ENCODE peak calls at places on chromosome 11, in seven cellular contexts. One of them, this sample, is unnamed.
A peak's percentile ranks its signal among the peaks of the same experiment; 100 is the strongest.

GRCh38 chr11:120343429-120343828 is 7.2 kb downstream of the ARHGEF12 start:
- DNase-seq in HCT116: no peak
- DNase-seq in tibial nerve: no peak
- DNase-seq in adrenal gland: no peak
- DNase-seq in H9: no peak
- DNase-seq in brain microvascular endothelial cell: no peak
- DNase-seq in RWPE1: no peak
- DNase-seq in this sample: peak; percentile 65

GRCh38 chr11:106327134-106327533 is 249.7 kb downstream of the AASDHPPT start:
- DNase-seq in HCT116: no peak
- DNase-seq in RWPE1: no peak
- DNase-seq in H9: peak; percentile 64
- DNase-seq in tibial nerve: no peak
- DNase-seq in brain microvascular endothelial cell: no peak
- DNase-seq in adrenal gland: no peak
- DNase-seq in this sample: no peak

GRCh38 chr11:77152846-77153245 is 24.8 kb downstream of the MYO7A start:
- DNase-seq in RWPE1: no peak
- DNase-seq in H9: no peak
- DNase-seq in brain microvascular endothelial cell: no peak
- DNase-seq in tibial nerve: no peak
- DNase-seq in adrenal gland: no peak
- DNase-seq in HCT116: no peak
- DNase-seq in this sample: no peak

GRCh38 chr11:84414936-84415335 is 1128.8 kb upstream of the CCDC90B start:
- DNase-seq in HCT116: no peak
- DNase-seq in brain microvascular endothelial cell: no peak
- DNase-seq in H9: no peak
- DNase-seq in adrenal gland: no peak
- DNase-seq in tibial nerve: no peak
- DNase-seq in RWPE1: no peak
- DNase-seq in this sample: no peak

GRCh38 chr11:132228756-132229325 is 858.4 kb downstream of the NTM start:
- DNase-seq in tibial nerve: no peak
- DNase-seq in HCT116: no peak
- DNase-seq in RWPE1: no peak
- DNase-seq in brain microvascular endothelial cell: peak; percentile 76
- DNase-seq in adrenal gland: no peak
- DNase-seq in H9: no peak
- DNase-seq in this sample: no peak

GRCh38 chr11:65432133-65432650 is 9.6 kb downstream of the NEAT1 start:
- DNase-seq in tibial nerve: no peak
- DNase-seq in brain microvascular endothelial cell: no peak
- DNase-seq in H9: no peak
- DNase-seq in adrenal gland: no peak
- DNase-seq in RWPE1: no peak
- DNase-seq in HCT116: no peak
- DNase-seq in this sample: no peak

GRCh38 chr11:1373536-1374214 is 16.1 kb upstream of the BRSK2 start:
- DNase-seq in RWPE1: no peak
- DNase-seq in brain microvascular endothelial cell: peak; percentile 7
- DNase-seq in tibial nerve: no peak
- DNase-seq in HCT116: no peak
- DNase-seq in H9: no peak
- DNase-seq in adrenal gland: no peak
- DNase-seq in this sample: no peak

GRCh38 chr11:119726150-119726553 is 2.8 kb downstream of the NECTIN1 start:
- DNase-seq in RWPE1: no peak
- DNase-seq in H9: no peak
- DNase-seq in adrenal gland: no peak
- DNase-seq in HCT116: no peak
- DNase-seq in tibial nerve: no peak
- DNase-seq in brain microvascular endothelial cell: no peak
- DNase-seq in this sample: no peak

GRCh38 chr11:61834278-61835004 is 6.3 kb downstream of the FADS2 start:
- DNase-seq in RWPE1: no peak
- DNase-seq in brain microvascular endothelial cell: peak; percentile 64
- DNase-seq in H9: peak; percentile 90
- DNase-seq in adrenal gland: peak; percentile 92
- DNase-seq in tibial nerve: no peak
- DNase-seq in HCT116: no peak
- DNase-seq in this sample: peak; percentile 89

GRCh38 chr11:69240332-69241074 is 53.5 kb upstream of the MYEOV start:
- DNase-seq in HCT116: peak; percentile 18
- DNase-seq in H9: peak; percentile 35
- DNase-seq in tibial nerve: no peak
- DNase-seq in brain microvascular endothelial cell: no peak
- DNase-seq in RWPE1: no peak
- DNase-seq in adrenal gland: no peak
- DNase-seq in this sample: no peak

GRCh38 chr11:23257088-23257487 is 396.8 kb upstream of the CCDC179 start:
- DNase-seq in RWPE1: no peak
- DNase-seq in tibial nerve: no peak
- DNase-seq in adrenal gland: no peak
- DNase-seq in brain microvascular endothelial cell: no peak
- DNase-seq in H9: no peak
- DNase-seq in HCT116: no peak
- DNase-seq in this sample: no peak

GRCh38 chr11:132024587-132025295 is 654.3 kb downstream of the NTM start:
- DNase-seq in RWPE1: peak; percentile 75
- DNase-seq in H9: no peak
- DNase-seq in HCT116: no peak
- DNase-seq in tibial nerve: no peak
- DNase-seq in brain microvascular endothelial cell: peak; percentile 89
- DNase-seq in adrenal gland: no peak
- DNase-seq in this sample: peak; percentile 22

DNA sequence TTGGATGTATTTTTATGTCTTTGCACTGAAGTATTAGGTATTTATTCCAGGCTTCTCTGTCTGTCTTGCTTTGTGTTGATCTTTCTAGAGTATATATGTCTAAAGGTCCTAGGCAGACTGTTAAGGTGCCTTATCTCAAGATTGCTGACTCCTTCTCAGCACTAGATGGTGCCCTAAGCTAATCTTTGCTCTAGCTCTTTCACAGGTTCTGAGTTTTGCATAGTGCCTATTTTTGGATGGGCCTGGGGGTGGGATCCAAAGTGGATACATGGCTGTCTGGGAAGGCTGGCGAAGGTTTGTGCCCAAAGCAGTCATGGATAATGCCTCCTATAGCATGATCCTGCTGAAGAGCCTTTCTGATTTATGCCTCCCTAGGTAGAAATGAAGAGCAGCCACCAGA is 154.9 kb downstream of the TRPC6 start:
- DNase-seq in adrenal gland: no peak
- DNase-seq in H9: peak; percentile 43
- DNase-seq in HCT116: peak; percentile 29
- DNase-seq in tibial nerve: no peak
- DNase-seq in brain microvascular endothelial cell: peak; percentile 20
- DNase-seq in RWPE1: no peak
- DNase-seq in this sample: no peak
- TF ChIP-seq CTCF in adrenal gland: no peak
- TF ChIP-seq CTCF in H9: peak; percentile 83
- TF ChIP-seq CTCF in HCT116: peak; percentile 63
- TF ChIP-seq CTCF in tibial nerve: no peak
- TF ChIP-seq CTCF in brain microvascular endothelial cell: peak; percentile 72
- TF ChIP-seq CTCF in RWPE1: peak; percentile 36
- TF ChIP-seq CTCF in this sample: no peak

DNA sequence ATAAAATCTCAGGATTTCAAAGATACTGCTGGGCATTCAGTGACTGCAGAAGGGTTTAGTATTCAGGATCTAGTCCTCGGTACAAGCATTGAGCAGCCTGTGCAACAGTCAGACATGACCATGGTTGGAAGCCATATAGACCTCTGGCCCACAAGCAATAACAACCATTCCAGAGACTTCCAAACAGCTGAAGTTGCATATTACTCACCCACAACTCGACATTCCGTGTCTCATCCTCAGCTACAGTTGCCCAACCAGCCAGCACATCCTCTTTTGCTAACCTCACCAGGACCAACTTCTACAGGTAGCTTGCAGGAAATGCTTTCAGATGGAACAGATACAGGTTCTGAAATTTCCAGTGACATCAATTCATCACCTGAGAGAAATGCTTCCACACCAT is 156.8 kb downstream of the C11orf91 start:
- DNase-seq in HCT116: no peak
- DNase-seq in tibial nerve: no peak
- DNase-seq in RWPE1: no peak
- DNase-seq in adrenal gland: no peak
- DNase-seq in brain microvascular endothelial cell: no peak
- DNase-seq in H9: no peak
- DNase-seq in this sample: no peak
- TF ChIP-seq CTCF in HCT116: no peak
- TF ChIP-seq CTCF in tibial nerve: no peak
- TF ChIP-seq CTCF in RWPE1: no peak
- TF ChIP-seq CTCF in adrenal gland: no peak
- TF ChIP-seq CTCF in brain microvascular endothelial cell: no peak
- TF ChIP-seq CTCF in H9: no peak
- TF ChIP-seq CTCF in this sample: no peak

GRCh38 chr11:9386086-9386485 is 1.6 kb downstream of the IPO7 start:
- DNase-seq in adrenal gland: no peak
- DNase-seq in RWPE1: no peak
- DNase-seq in tibial nerve: no peak
- DNase-seq in brain microvascular endothelial cell: no peak
- DNase-seq in HCT116: no peak
- DNase-seq in H9: no peak
- DNase-seq in this sample: no peak

GRCh38 chr11:9386901-9387300 is 2.4 kb downstream of the IPO7 start:
- DNase-seq in adrenal gland: no peak
- DNase-seq in RWPE1: no peak
- DNase-seq in tibial nerve: no peak
- DNase-seq in brain microvascular endothelial cell: no peak
- DNase-seq in H9: no peak
- DNase-seq in HCT116: no peak
- DNase-seq in this sample: no peak

GRCh38 chr11:9380773-9381172 is 3.7 kb upstream of the IPO7 start:
- DNase-seq in tibial nerve: no peak
- DNase-seq in H9: no peak
- DNase-seq in brain microvascular endothelial cell: no peak
- DNase-seq in HCT116: no peak
- DNase-seq in adrenal gland: no peak
- DNase-seq in RWPE1: no peak
- DNase-seq in this sample: no peak

GRCh38 chr11:9384535-9385287 is at the start of gene IPO7:
- DNase-seq in RWPE1: peak; percentile 90
- DNase-seq in brain microvascular endothelial cell: peak; percentile 89
- DNase-seq in HCT116: peak; percentile 80
- DNase-seq in adrenal gland: peak; percentile 92
- DNase-seq in tibial nerve: peak; percentile 76
- DNase-seq in H9: peak; percentile 92
- DNase-seq in this sample: peak; percentile 94

GRCh38 chr11:9385288-9385902 is 943 bp downstream of the IPO7 start:
- DNase-seq in HCT116: no peak
- DNase-seq in tibial nerve: no peak
- DNase-seq in adrenal gland: no peak
- DNase-seq in brain microvascular endothelial cell: no peak
- DNase-seq in H9: peak; percentile 42
- DNase-seq in RWPE1: peak; percentile 42
- DNase-seq in this sample: peak; percentile 27
- TF ChIP-seq CTCF in HCT116: no peak
- TF ChIP-seq CTCF in tibial nerve: no peak
- TF ChIP-seq CTCF in adrenal gland: peak; percentile 13
- TF ChIP-seq CTCF in brain microvascular endothelial cell: no peak
- TF ChIP-seq CTCF in H9: no peak
- TF ChIP-seq CTCF in RWPE1: no peak
- TF ChIP-seq CTCF in this sample: no peak

GRCh38 chr11:45432100-45432499 is 146.0 kb upstream of the SYT13 start:
- DNase-seq in tibial nerve: no peak
- DNase-seq in H9: no peak
- DNase-seq in adrenal gland: no peak
- DNase-seq in HCT116: no peak
- DNase-seq in RWPE1: no peak
- DNase-seq in brain microvascular endothelial cell: no peak
- DNase-seq in this sample: no peak

GRCh38 chr11:45432910-45433309 is 146.8 kb upstream of the SYT13 start:
- DNase-seq in H9: no peak
- DNase-seq in tibial nerve: no peak
- DNase-seq in adrenal gland: no peak
- DNase-seq in RWPE1: no peak
- DNase-seq in brain microvascular endothelial cell: no peak
- DNase-seq in HCT116: no peak
- DNase-seq in this sample: no peak

GRCh38 chr11:45436966-45437365 is 150.8 kb upstream of the SYT13 start:
- DNase-seq in adrenal gland: no peak
- DNase-seq in brain microvascular endothelial cell: no peak
- DNase-seq in H9: no peak
- DNase-seq in HCT116: no peak
- DNase-seq in RWPE1: no peak
- DNase-seq in tibial nerve: no peak
- DNase-seq in this sample: no peak

GRCh38 chr11:45436118-45436517 is 150.0 kb upstream of the SYT13 start:
- DNase-seq in H9: no peak
- DNase-seq in brain microvascular endothelial cell: no peak
- DNase-seq in HCT116: no peak
- DNase-seq in RWPE1: no peak
- DNase-seq in adrenal gland: no peak
- DNase-seq in tibial nerve: no peak
- DNase-seq in this sample: no peak

GRCh38 chr11:45435706-45436105 is 149.6 kb upstream of the SYT13 start:
- DNase-seq in adrenal gland: no peak
- DNase-seq in H9: no peak
- DNase-seq in HCT116: no peak
- DNase-seq in tibial nerve: no peak
- DNase-seq in brain microvascular endothelial cell: no peak
- DNase-seq in RWPE1: no peak
- DNase-seq in this sample: no peak
- TF ChIP-seq CTCF in adrenal gland: no peak
- TF ChIP-seq CTCF in H9: no peak
- TF ChIP-seq CTCF in HCT116: no peak
- TF ChIP-seq CTCF in tibial nerve: no peak
- TF ChIP-seq CTCF in brain microvascular endothelial cell: no peak
- TF ChIP-seq CTCF in RWPE1: no peak
- TF ChIP-seq CTCF in this sample: no peak

DNA sequence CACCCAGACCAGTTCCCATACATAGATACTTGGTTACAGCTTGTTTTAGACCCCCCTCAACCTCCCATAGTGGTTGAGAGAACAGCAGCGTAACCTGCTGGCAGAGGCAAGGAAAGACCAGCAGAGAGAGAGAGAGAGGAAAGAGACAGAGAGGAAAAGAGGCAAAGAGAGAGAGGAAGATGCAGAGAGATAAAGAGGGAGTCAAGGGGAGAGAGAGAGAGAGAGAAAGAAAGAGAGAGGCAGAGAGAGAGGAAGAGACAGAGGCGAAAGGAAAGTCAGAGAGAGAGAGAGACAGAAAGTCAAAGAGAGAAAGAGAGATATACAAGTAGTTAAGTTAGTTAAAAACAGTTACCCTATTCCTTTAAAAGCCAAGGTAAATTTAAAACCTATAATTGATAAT is 52.5 kb downstream of the NEU3 start:
- DNase-seq in HCT116: no peak
- DNase-seq in tibial nerve: no peak
- DNase-seq in H9: no peak
- DNase-seq in RWPE1: no peak
- DNase-seq in brain microvascular endothelial cell: no peak
- DNase-seq in adrenal gland: no peak
- DNase-seq in this sample: no peak
- TF ChIP-seq CTCF in HCT116: no peak
- TF ChIP-seq CTCF in tibial nerve: no peak
- TF ChIP-seq CTCF in H9: no peak
- TF ChIP-seq CTCF in RWPE1: no peak
- TF ChIP-seq CTCF in brain microvascular endothelial cell: no peak
- TF ChIP-seq CTCF in adrenal gland: no peak
- TF ChIP-seq CTCF in this sample: no peak